ENCODE peak calls at places on chromosome 3, in four cellular contexts. T, X, V and J are unnamed samples.

GRCh38 chr3:8777201-8777977 is 8.0 kb upstream of the OXTR start:
- DNase-seq in V (peak), T (no peak), X (no peak), J (no peak)

GRCh38 chr3:58924581-58924980 is 125.2 kb downstream of the CFAP20DC start:
- DNase-seq in X (no peak), T (peak), V (peak), J (no peak)

GRCh38 chr3:33749546-33750215 is 31.6 kb upstream of the CLASP2 start:
- DNase-seq in T (peak), X (no peak), V (peak), J (no peak)

GRCh38 chr3:32816439-32817194 is 1.2 kb upstream of the TRIM71 start:
- DNase-seq in T (peak), V (no peak), X (peak), J (peak)

GRCh38 chr3:156291269-156292123 is 171.1 kb downstream of the KCNAB1 start:
- DNase-seq in V (peak), X (no peak), T (peak), J (peak)

GRCh38 chr3:128286691-128287090 is 133.4 kb downstream of the EEFSEC start:
- DNase-seq in X (no peak), V (no peak), T (no peak), J (no peak)

GRCh38 chr3:45145681-45146614 is at the start of gene CDCP1:
- DNase-seq in T (no peak), X (peak), V (no peak), J (peak)

GRCh38 chr3:46162975-46163550 is 45.0 kb downstream of the CCR1 start:
- DNase-seq in V (no peak), X (no peak), T (peak), J (no peak)

GRCh38 chr3:108159865-108160264 is 62.4 kb downstream of the IFT57 start:
- DNase-seq in T (no peak), V (peak), X (no peak), J (no peak)

GRCh38 chr3:38528457-38528856 is 32.3 kb downstream of the EXOG start:
- DNase-seq in X (no peak), T (peak), V (no peak), J (no peak)

GRCh38 chr3:160448845-160449659 is 534 bp downstream of the TRIM59 start:
- DNase-seq in X (no peak), T (peak), V (peak), J (peak)

GRCh38 chr3:69219101-69219708 is 96.8 kb upstream of the LMOD3 start:
- DNase-seq in V (no peak), X (no peak), T (no peak), J (no peak)

GRCh38 chr3:173732237-173732636 is 334.7 kb downstream of the NLGN1 start:
- DNase-seq in X (no peak), V (peak), T (no peak), J (no peak)

GRCh38 chr3:71066849-71067261 is 516.7 kb downstream of the FOXP1 start:
- DNase-seq in T (peak), V (peak), X (no peak), J (no peak)

GRCh38 chr3:100260081-100260684 is 609 bp upstream of the TBC1D23 start:
- DNase-seq in X (no peak), V (peak), T (no peak), J (peak)

GRCh38 chr3:33915796-33916589 is 117.6 kb downstream of the PDCD6IP start:
- DNase-seq in V (peak), X (no peak), T (peak), J (no peak)

GRCh38 chr3:159892171-159892791 is 96.4 kb upstream of the IL12A start:
- DNase-seq in X (no peak), V (no peak), T (peak), J (no peak)

GRCh38 chr3:141367038-141367730 is 1.1 kb upstream of the ZBTB38 start:
- DNase-seq in V (peak), T (peak), X (no peak), J (no peak)

GRCh38 chr3:58683001-58683845 is 16.6 kb upstream of the FAM3D start:
- DNase-seq in X (no peak), V (peak), T (peak), J (no peak)

GRCh38 chr3:78050276-78051080 is 1010.6 kb downstream of the ROBO2 start:
- DNase-seq in X (no peak), T (no peak), V (peak), J (no peak)

GRCh38 chr3:52006820-52007133 is 11.1 kb upstream of the RPL29 start:
- DNase-seq in V (no peak), X (no peak), T (no peak), J (no peak)

GRCh38 chr3:126106336-126107202 is 22.6 kb upstream of the SLC41A3 start:
- DNase-seq in V (no peak), T (no peak), X (no peak), J (no peak)